ENCODE peak calls at places on chromosomes 11 and 22, in five cellular contexts. I is HCT116, L is lower lobe of right lung, W is AG04450, Y is pancreas. E is an unnamed sample.

GRCh38 chr11:100970273-100971164 is 159.1 kb downstream of the PGR start:
- DNase-seq in I (no peak), L (no peak), W (no peak), Y (no peak), E (no peak)

GRCh38 chr11:85896871-85897270 is 41.7 kb downstream of the CCDC83 start:
- DNase-seq in I (no peak), L (no peak), W (no peak), Y (no peak), E (no peak)

GRCh38 chr22:40635008-40635939 is 1.2 kb downstream of the MRTFA start:
- DNase-seq in I (no peak), L (no peak), W (no peak), Y (no peak), E (no peak)

GRCh38 chr22:29184886-29185575 is 20.7 kb upstream of the EMID1 start:
- DNase-seq in I (no peak), L (no peak), W (no peak), Y (no peak), E (no peak)

GRCh38 chr11:11494348-11494747 is 127.5 kb downstream of the GALNT18 start:
- DNase-seq in I (no peak), L (no peak), W (no peak), Y (no peak), E (no peak)

GRCh38 chr22:45096256-45096907 is 67.3 kb upstream of the NUP50 start:
- DNase-seq in I (peak; percentile 47), L (no peak), W (no peak), Y (no peak), E (no peak)

GRCh38 chr11:36577859-36578258 is 10.1 kb downstream of the RAG1 start:
- DNase-seq in I (no peak), L (no peak), W (no peak), Y (no peak), E (no peak)

GRCh38 chr11:113847111-113847510 is 28.3 kb downstream of the USP28 start:
- DNase-seq in I (no peak), L (no peak), W (no peak), Y (no peak), E (no peak)

GRCh38 chr22:32985899-32986772 is 72.0 kb downstream of the SYN3 start:
- DNase-seq in I (peak; percentile 57), L (peak; percentile 51), W (peak; percentile 44), Y (no peak), E (no peak)

GRCh38 chr22:23073506-23074229 is 3.3 kb downstream of the GNAZ start:
- DNase-seq in I (no peak), L (peak; percentile 23), W (no peak), Y (peak; percentile 41), E (no peak)

GRCh38 chr11:77636738-77637344 is 753 bp downstream of the CLNS1A start:
- DNase-seq in I (no peak), L (no peak), W (no peak), Y (no peak), E (no peak)

GRCh38 chr22:20816559-20816958 is 42.1 kb downstream of the PI4KA start:
- DNase-seq in I (no peak), L (no peak), W (no peak), Y (no peak), E (no peak)

GRCh38 chr11:43947815-43948214 is 5.4 kb downstream of the C11orf96 start:
- DNase-seq in I (no peak), L (no peak), W (no peak), Y (no peak), E (no peak)

GRCh38 chr11:64482588-64482987 is 108.4 kb upstream of the SLC22A12 start:
- DNase-seq in I (no peak), L (no peak), W (no peak), Y (no peak), E (no peak)

GRCh38 chr22:50044485-50045143 is 13.5 kb downstream of the TTLL8 start:
- DNase-seq in I (no peak), L (no peak), W (no peak), Y (peak; percentile 32), E (no peak)

GRCh38 chr11:2670541-2671100 is 29.2 kb downstream of the KCNQ1OT1 start:
- DNase-seq in I (no peak), L (no peak), W (no peak), Y (no peak), E (no peak)

GRCh38 chr11:75894036-75894585 is 79.1 kb downstream of the UVRAG start:
- DNase-seq in I (no peak), L (no peak), W (no peak), Y (no peak), E (no peak)

GRCh38 chr11:829116-829945 is 1.6 kb downstream of the CRACR2B start:
- DNase-seq in I (no peak), L (no peak), W (no peak), Y (peak; percentile 86), E (no peak)
- H3K27ac ChIP-seq in I (peak overlapping the region; percentile 22), L (peak overlapping the region; percentile 86), W (no peak overlapping the region), Y (peak overlapping the region; percentile 92), E (no peak overlapping the region)

GRCh38 chr11:116192509-116193206 is 580.1 kb downstream of the BUD13 start:
- DNase-seq in I (no peak), L (no peak), W (no peak), Y (no peak), E (no peak)
- H3K27ac ChIP-seq in I (no peak overlapping the region), L (peak overlapping the region; percentile 79), W (no peak overlapping the region), Y (no peak overlapping the region), E (no peak overlapping the region)

GRCh38 chr11:62747475-62748160 is 6.3 kb downstream of the ZBTB3 start:
- DNase-seq in I (no peak), L (no peak), W (no peak), Y (no peak), E (no peak)
- H3K27ac ChIP-seq in I (no peak overlapping the region), L (no peak overlapping the region), W (no peak overlapping the region), Y (no peak overlapping the region), E (no peak overlapping the region)

GRCh38 chr11:66267039-66267378 is 1.4 kb upstream of the RAB1B start:
- DNase-seq in I (no peak), L (no peak), W (no peak), Y (no peak), E (no peak)

GRCh38 chr11:66264893-66265292 is 3.5 kb upstream of the RAB1B start:
- DNase-seq in I (no peak), L (no peak), W (no peak), Y (peak; percentile 67), E (no peak)

GRCh38 chr11:66265531-66266377 is 2.7 kb upstream of the RAB1B start:
- DNase-seq in I (no peak), L (no peak), W (no peak), Y (peak; percentile 83), E (no peak)

GRCh38 chr11:66267379-66268209 is 845 bp upstream of the RAB1B start:
- DNase-seq in I (peak; percentile 69), L (peak; percentile 92), W (peak; percentile 58), Y (peak; percentile 92), E (no peak)

GRCh38 chr11:66266378-66267038 is 1.9 kb upstream of the RAB1B start:
- DNase-seq in I (no peak), L (no peak), W (no peak), Y (peak; percentile 82), E (no peak)
- H3K27ac ChIP-seq in I (peak overlapping the region; percentile 69), L (peak overlapping the region; percentile 91), W (no peak overlapping the region), Y (no peak overlapping the region), E (no peak overlapping the region)

GRCh38 chr11:72633068-72633467 is 41.2 kb downstream of the PDE2A start:
- DNase-seq in I (no peak), L (no peak), W (no peak), Y (no peak), E (no peak)

GRCh38 chr11:72635309-72635915 is 38.8 kb downstream of the PDE2A start:
- DNase-seq in I (no peak), L (no peak), W (no peak), Y (no peak), E (no peak)

GRCh38 chr11:72634472-72635095 is 39.6 kb downstream of the PDE2A start:
- DNase-seq in I (no peak), L (no peak), W (no peak), Y (no peak), E (no peak)

GRCh38 chr11:72635931-72636330 is 38.3 kb downstream of the PDE2A start:
- DNase-seq in I (no peak), L (no peak), W (no peak), Y (no peak), E (no peak)

GRCh38 chr11:72634016-72634415 is 40.2 kb downstream of the PDE2A start:
- DNase-seq in I (no peak), L (no peak), W (no peak), Y (no peak), E (no peak)
- H3K27ac ChIP-seq in I (no peak overlapping the region), L (no peak overlapping the region), W (no peak overlapping the region), Y (no peak overlapping the region), E (no peak overlapping the region)

GRCh38 chr11:66150140-66150539 is 80.1 kb downstream of the PACS1 start:
- DNase-seq in I (no peak), L (no peak), W (no peak), Y (no peak), E (no peak)
- H3K27ac ChIP-seq in I (no peak overlapping the region), L (no peak overlapping the region), W (no peak overlapping the region), Y (no peak overlapping the region), E (no peak overlapping the region)

GRCh38 chr22:16925407-16925966 is 82.5 kb downstream of the GAB4 start:
- DNase-seq in I (no peak), L (no peak), W (no peak), Y (no peak), E (no peak)

GRCh38 chr22:16917144-16918003 is 90.6 kb downstream of the GAB4 start:
- DNase-seq in I (peak; percentile 65), L (peak; percentile 64), W (no peak), Y (no peak), E (no peak)

GRCh38 chr22:16922076-16922475 is 85.9 kb downstream of the GAB4 start:
- DNase-seq in I (no peak), L (no peak), W (no peak), Y (no peak), E (no peak)
- H3K27ac ChIP-seq in I (no peak overlapping the region), L (no peak overlapping the region), W (no peak overlapping the region), Y (no peak overlapping the region), E (no peak overlapping the region)

GRCh38 chr11:20042717-20043392 is 117.4 kb downstream of the DBX1 start:
- DNase-seq in I (no peak), L (no peak), W (no peak), Y (no peak), E (no peak)

GRCh38 chr11:20043992-20044391 is 116.3 kb downstream of the DBX1 start:
- DNase-seq in I (no peak), L (no peak), W (no peak), Y (peak; percentile 38), E (no peak)

GRCh38 chr11:20045098-20045688 is 115.1 kb downstream of the DBX1 start:
- DNase-seq in I (no peak), L (no peak), W (no peak), Y (peak; percentile 91), E (no peak)

GRCh38 chr11:20041499-20041898 is 118.8 kb downstream of the DBX1 start:
- DNase-seq in I (no peak), L (no peak), W (no peak), Y (no peak), E (no peak)

GRCh38 chr11:20042025-20042639 is 118.1 kb downstream of the DBX1 start:
- DNase-seq in I (no peak), L (no peak), W (no peak), Y (no peak), E (no peak)
- H3K27ac ChIP-seq in I (no peak overlapping the region), L (no peak overlapping the region), W (no peak overlapping the region), Y (no peak overlapping the region), E (peak overlapping the region; percentile 42)